ENCODE peak calls at places on chromosome 4, in seven cellular contexts. S is stomach, Q is kidney, D is GM06990, I is MCF 10A, U is endodermal cell, W is brain microvascular endothelial cell. R is an unnamed sample.

GRCh38 chr4:72896515-72896914 is 173.0 kb downstream of the COX18 start:
- DNase-seq in S (no peak), Q (no peak), D (no peak), I (peak), U (no peak), W (peak), R (no peak)

GRCh38 chr4:160848901-160849735 is 1314.7 kb downstream of the FSTL5 start:
- DNase-seq in S (no peak), Q (no peak), D (no peak), I (peak), U (peak), W (peak), R (no peak)

GRCh38 chr4:85929926-85930325 is 429.9 kb downstream of the MAPK10 start:
- DNase-seq in S (peak), Q (peak), D (no peak), I (no peak), U (peak), W (no peak), R (peak)

GRCh38 chr4:61994036-61994435 is 793.9 kb downstream of the ADGRL3 start:
- DNase-seq in S (no peak), Q (no peak), D (no peak), I (peak), U (no peak), W (peak), R (no peak)

GRCh38 chr4:56909083-56909981 is 1.6 kb downstream of the REST start:
- DNase-seq in S (peak), Q (peak), D (peak), I (peak), U (peak), W (peak), R (peak)

GRCh38 chr4:186150926-186151325 is 40.4 kb upstream of the CYP4V2 start:
- DNase-seq in S (no peak), Q (peak), D (no peak), I (no peak), U (no peak), W (no peak), R (no peak)

GRCh38 chr4:3059896-3060295 is 14.4 kb downstream of the HTT-AS start:
- DNase-seq in S (no peak), Q (no peak), D (no peak), I (no peak), U (no peak), W (no peak), R (no peak)

GRCh38 chr4:183304538-183304937 is 15.5 kb downstream of the CLDN22 start:
- DNase-seq in S (no peak), Q (no peak), D (no peak), I (no peak), U (no peak), W (no peak), R (no peak)

GRCh38 chr4:25813705-25814104 is 49.1 kb downstream of the SEL1L3 start:
- DNase-seq in S (no peak), Q (no peak), D (no peak), I (peak), U (peak), W (peak), R (no peak)

GRCh38 chr4:3827616-3828492 is 61.7 kb downstream of the ADRA2C start:
- DNase-seq in S (peak), Q (peak), D (no peak), I (peak), U (peak), W (no peak), R (peak)

GRCh38 chr4:168511780-168512467 is 15.1 kb downstream of the PALLD start:
- DNase-seq in S (no peak), Q (no peak), D (no peak), I (no peak), U (no peak), W (no peak), R (no peak)

GRCh38 chr4:83599183-83599582 is 63.3 kb downstream of the GPAT3 start:
- DNase-seq in S (no peak), Q (no peak), D (peak), I (peak), U (peak), W (peak), R (peak)

GRCh38 chr4:5037553-5038551 is 13.4 kb upstream of the STK32B start:
- DNase-seq in S (no peak), Q (no peak), D (no peak), I (peak), U (no peak), W (peak), R (no peak)

GRCh38 chr4:161949941-161950725 is 213.7 kb downstream of the FSTL5 start:
- DNase-seq in S (no peak), Q (no peak), D (no peak), I (peak), U (no peak), W (peak), R (no peak)

GRCh38 chr4:14863420-14864364 is 138.6 kb upstream of the CPEB2 start:
- DNase-seq in S (no peak), Q (no peak), D (no peak), I (no peak), U (no peak), W (no peak), R (no peak)
- TF ChIP-seq CTCF in S (no peak), Q (no peak), D (no peak), I (no peak), U (no peak), W (no peak), R (no peak)

GRCh38 chr4:1459664-1460511 is 53.6 kb upstream of the NKX1-1 start:
- DNase-seq in S (peak), Q (peak), D (no peak), I (no peak), U (peak), W (no peak), R (no peak)
- TF ChIP-seq CTCF in S (no peak), Q (no peak), D (no peak), I (no peak), U (no peak), W (no peak), R (no peak)

DNA sequence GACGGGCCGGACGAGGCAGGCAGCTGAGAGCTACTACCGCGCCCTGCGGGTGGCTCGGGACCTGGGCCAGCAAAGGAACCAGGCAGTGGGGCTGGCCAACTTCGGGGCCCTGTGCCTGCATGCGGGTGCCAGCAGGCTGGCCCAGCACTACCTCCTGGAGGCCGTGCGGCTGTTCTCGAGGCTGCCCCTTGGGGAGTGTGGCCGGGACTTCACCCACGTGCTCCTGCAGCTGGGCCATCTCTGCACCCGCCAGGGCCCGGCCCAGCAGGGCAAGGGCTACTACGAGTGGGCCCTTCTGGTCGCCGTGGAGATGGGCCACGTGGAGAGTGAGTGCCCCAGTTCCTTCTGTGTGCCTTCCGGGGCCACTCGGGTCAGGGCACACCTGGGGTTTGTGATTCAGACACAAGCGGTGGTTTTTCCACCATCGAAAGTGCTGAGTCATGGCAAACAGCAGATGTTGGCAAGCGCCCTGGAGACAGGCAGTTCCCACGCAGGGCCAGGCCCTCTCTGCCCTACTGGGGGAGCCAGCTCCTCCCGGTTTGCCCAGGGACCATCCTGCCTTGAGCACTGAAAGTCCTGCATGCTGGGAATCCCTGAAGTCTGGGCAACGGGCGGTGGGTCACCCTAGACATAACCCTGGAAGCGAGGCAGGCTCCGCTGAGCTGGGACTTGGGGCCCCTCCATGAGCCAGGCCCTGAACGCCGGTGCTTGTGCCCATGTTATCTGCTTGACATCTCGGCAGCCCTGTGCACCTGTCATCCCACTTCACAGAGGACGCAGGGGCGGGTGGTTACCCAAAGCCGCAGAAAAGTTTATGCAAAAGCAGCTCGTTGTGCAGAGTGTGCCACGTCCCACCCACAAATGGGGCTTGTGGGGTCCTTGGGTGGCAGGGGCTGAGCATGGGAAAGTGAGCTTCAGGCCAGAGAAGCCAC is 29.5 kb downstream of the SH3TC1 start:
- DNase-seq in S (peak), Q (peak), D (peak), I (peak), U (no peak), W (peak), R (no peak)
- TF ChIP-seq CTCF in S (no peak), Q (no peak), D (no peak), I (no peak), U (no peak), W (no peak), R (no peak)

DNA sequence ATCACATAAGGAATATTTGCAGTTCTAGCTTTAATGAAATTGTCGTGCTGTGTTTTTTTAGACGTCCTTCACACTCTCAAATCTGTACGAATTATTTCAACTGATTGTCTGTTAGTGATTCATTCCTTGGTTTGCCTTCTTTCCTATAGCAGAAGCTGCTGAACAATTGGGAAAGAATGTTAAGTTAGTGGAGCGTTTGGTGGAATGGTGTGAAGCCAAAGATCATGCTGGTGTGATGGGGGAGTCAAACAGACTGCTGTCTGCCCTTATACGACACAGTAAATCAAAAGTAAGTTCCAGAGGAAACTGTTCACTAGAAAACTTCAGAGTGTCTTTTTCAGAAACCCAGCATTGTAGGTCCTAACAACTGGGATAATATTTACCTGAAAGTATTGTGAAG is 159.9 kb downstream of the RAP1GDS1 start:
- DNase-seq in S (no peak), Q (no peak), D (no peak), I (no peak), U (no peak), W (peak), R (no peak)
- TF ChIP-seq CTCF in S (no peak), Q (no peak), D (no peak), I (no peak), U (no peak), W (no peak), R (no peak)

DNA sequence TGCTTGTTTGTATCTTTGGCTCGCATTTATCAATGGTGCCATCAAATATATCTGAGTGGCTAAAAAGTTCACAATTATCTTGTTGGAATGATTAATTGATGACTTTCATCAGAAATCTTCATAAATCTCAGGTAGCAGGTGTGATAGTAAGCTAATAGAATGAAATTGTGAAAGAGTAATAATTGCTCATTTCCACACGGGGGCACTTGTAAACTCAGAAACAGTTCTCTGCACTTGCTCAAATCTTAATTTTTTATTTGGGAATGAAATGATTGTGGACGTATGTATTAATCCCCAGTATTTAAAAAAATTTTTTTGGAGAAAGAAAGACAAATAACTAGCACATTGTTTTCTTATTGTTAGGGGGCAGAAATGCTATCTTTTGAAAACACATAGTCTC is 132.8 kb downstream of the DTHD1 start:
- DNase-seq in S (no peak), Q (no peak), D (no peak), I (peak), U (no peak), W (no peak), R (no peak)
- TF ChIP-seq CTCF in S (no peak), Q (peak), D (peak), I (peak), U (peak), W (no peak), R (peak)

DNA sequence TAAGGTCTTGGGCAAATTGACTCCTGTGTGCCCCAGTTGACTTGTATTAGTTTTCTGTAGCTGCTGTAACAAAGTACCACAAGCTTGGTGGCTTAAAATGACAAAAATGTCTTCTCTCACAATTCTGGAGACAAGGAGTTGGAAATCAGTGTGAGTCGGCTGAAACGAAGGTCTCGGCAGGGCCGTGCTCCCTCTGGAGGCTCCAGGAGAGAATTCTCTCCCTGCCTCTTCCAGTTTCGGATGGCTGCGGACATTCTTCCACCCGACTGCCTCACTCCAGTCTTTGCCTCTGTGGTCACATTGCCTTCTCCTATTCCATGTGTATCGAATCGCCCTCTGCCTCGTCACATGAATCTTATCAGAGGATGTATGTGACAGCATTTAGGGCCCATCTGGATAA is 66.0 kb upstream of the PHOX2B start:
- DNase-seq in S (no peak), Q (no peak), D (no peak), I (no peak), U (peak), W (peak), R (no peak)
- TF ChIP-seq CTCF in S (no peak), Q (peak), D (no peak), I (no peak), U (peak), W (peak), R (no peak)

GRCh38 chr4:54971474-54971950 is 153.9 kb downstream of the KDR start:
- DNase-seq in S (no peak), Q (no peak), D (no peak), I (peak), U (peak), W (peak), R (peak)
- TF ChIP-seq CTCF in S (peak), Q (peak), D (peak), I (peak), U (peak), W (peak), R (peak)

DNA sequence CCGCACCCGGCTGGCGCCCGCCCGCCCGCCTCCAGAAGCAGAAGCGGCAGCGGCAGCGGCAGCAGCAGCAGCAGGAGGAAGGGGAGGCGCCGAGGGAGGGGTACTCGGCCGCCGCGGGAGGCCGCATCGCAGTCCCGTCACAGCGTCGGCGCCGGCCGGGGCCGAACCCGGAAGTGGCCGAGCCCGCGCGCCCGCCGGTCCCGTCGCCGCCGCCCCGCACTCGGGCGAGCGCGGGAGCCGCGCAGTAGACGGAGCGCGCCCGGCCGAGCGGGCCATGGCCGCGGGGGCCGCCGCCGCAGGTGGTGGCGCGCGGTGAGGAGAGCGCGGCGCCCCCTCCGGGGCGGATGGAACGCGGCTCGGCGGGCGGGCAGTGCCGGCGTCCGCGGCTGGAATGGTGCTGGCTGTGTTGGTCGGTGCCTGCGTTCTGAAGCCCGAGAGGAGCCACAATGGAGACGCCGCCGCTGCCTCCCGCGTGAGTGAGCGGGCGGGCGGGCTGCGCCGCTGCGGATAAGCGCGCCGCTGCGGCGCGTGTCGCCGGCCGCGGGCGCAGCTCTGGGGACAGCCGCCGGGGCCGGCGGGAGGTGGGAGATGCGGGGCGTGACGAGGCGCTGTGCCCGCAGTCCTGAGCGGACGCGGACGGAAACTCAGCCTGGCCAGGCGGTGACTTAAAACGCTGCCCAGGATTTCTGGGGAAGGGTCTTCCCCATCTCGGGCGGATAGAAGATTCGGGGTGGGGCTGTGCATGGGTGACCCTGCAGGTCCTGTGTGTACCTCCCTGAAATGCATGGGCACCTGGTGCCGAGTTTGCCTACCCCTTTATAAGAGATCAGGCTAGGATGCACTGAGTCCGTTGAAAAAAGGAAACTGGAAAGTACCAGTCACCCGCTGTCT is at the start of gene KLHL2:
- DNase-seq in S (peak), Q (peak), D (peak), I (peak), U (peak), W (peak), R (peak)
- TF ChIP-seq CTCF in S (no peak), Q (no peak), D (no peak), I (no peak), U (no peak), W (no peak), R (no peak)

GRCh38 chr4:39446842-39447573 is 11.7 kb downstream of the RPL9 start:
- DNase-seq in S (peak), Q (peak), D (peak), I (no peak), U (peak), W (peak), R (peak)
- TF ChIP-seq CTCF in S (peak), Q (no peak), D (peak), I (no peak), U (peak), W (peak), R (no peak)

DNA sequence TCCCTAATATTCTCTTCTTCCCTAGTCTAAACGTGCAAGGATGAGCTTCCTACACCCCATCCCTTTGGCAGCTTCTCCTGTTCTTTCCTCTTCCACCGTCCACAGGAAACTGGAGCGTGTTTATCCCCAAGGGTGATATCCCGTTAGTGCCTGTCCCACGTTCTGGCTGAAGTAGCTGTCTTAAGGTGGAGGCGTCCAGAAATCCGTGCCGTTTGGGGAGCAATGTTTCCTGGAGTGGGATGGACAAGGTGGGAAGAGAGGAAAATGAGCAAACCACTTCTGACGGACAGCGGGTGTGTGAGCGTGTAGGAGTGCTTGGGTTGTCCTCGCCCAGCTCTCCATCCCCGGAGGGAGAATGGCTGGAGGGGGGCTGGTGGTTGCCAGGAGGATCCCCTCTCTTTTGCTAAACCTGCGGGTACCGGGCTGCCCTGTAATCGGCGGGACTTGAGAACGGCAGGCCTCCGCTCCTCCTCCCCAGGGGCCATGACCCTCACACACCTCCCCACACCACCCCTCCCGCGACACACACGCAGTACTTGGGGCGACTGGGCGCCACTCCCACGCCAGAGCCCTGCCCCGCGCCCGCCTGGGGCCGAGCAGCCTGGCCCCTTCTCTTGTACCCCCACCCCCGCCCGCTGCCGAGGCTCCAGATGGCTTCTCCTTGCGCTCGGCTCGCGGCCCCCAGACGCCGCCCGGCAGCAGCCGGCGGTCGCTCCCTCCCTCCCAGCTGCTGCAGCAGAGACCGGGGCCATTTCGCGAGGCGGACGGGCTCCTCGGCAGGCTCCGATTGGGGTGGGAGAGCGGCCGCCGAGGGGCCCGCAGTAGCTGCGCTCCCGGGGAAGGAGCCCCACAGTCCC is 13.9 kb upstream of the PRDM8 start:
- DNase-seq in S (no peak), Q (peak), D (no peak), I (peak), U (no peak), W (no peak), R (no peak)
- TF ChIP-seq CTCF in S (no peak), Q (no peak), D (no peak), I (no peak), U (no peak), W (no peak), R (no peak)